ENCODE peak calls at places on chromosome 10, in ten cellular contexts. S is A549, P is HepG2, H is GM12891, R is heart left ventricle, L is stomach, M is body of pancreas, N is HCT116, U is ovary, T is suprapubic skin. G is an unnamed sample.

GRCh38 chr10:121155742-121156141 is 304.6 kb downstream of the WDR11 start:
- DNase-seq in S (no peak), P (peak), H (no peak), R (no peak), L (peak), M (peak), N (no peak), U (peak), T (no peak), G (no peak)

GRCh38 chr10:48456361-48456804 is 148.5 kb downstream of the ARHGAP22 start:
- DNase-seq in S (no peak), P (no peak), H (no peak), R (peak), L (peak), M (no peak), N (no peak), U (peak), T (peak), G (peak)

GRCh38 chr10:8912108-8912507 is 857.6 kb downstream of the GATA3 start:
- DNase-seq in S (no peak), P (no peak), H (no peak), R (no peak), L (no peak), M (no peak), N (no peak), U (no peak), T (no peak), G (no peak)

GRCh38 chr10:70267161-70267933 is 16.5 kb downstream of the NPFFR1 start:
- DNase-seq in S (peak), P (no peak), H (no peak), R (no peak), L (no peak), M (no peak), N (peak), U (no peak), T (no peak), G (no peak)

GRCh38 chr10:17665742-17666141 is 21.8 kb downstream of the STAM start:
- DNase-seq in S (peak), P (peak), H (no peak), R (no peak), L (no peak), M (no peak), N (no peak), U (peak), T (no peak), G (no peak)

GRCh38 chr10:75469018-75469616 is 37.7 kb downstream of the LRMDA start:
- DNase-seq in S (peak), P (peak), H (no peak), R (peak), L (no peak), M (peak), N (no peak), U (peak), T (peak), G (peak)

GRCh38 chr10:119817991-119818888 is 54.4 kb downstream of the MCMBP start:
- DNase-seq in S (no peak), P (no peak), H (no peak), R (peak), L (peak), M (peak), N (no peak), U (peak), T (peak), G (peak)

GRCh38 chr10:58351616-58352578 is 17.1 kb downstream of the UBE2D1 start:
- DNase-seq in S (no peak), P (no peak), H (no peak), R (no peak), L (no peak), M (no peak), N (no peak), U (no peak), T (no peak), G (no peak)

GRCh38 chr10:109978481-109978880 is 29.3 kb upstream of the ADD3 start:
- DNase-seq in S (peak), P (peak), H (no peak), R (peak), L (peak), M (peak), N (peak), U (peak), T (peak), G (no peak)

GRCh38 chr10:94065787-94066186 is 72.1 kb downstream of the PLCE1 start:
- DNase-seq in S (no peak), P (no peak), H (no peak), R (no peak), L (no peak), M (no peak), N (no peak), U (no peak), T (no peak), G (no peak)

GRCh38 chr10:102243304-102243703 is 2.0 kb upstream of the PITX3 start:
- DNase-seq in S (no peak), P (peak), H (no peak), R (no peak), L (no peak), M (no peak), N (no peak), U (no peak), T (no peak), G (no peak)

GRCh38 chr10:132209978-132210530 is 23.3 kb downstream of the DPYSL4 start:
- DNase-seq in S (no peak), P (no peak), H (no peak), R (no peak), L (no peak), M (no peak), N (no peak), U (no peak), T (no peak), G (no peak)

GRCh38 chr10:126041804-126042231 is 145.5 kb downstream of the FANK1 start:
- DNase-seq in S (peak), P (peak), H (peak), R (peak), L (peak), M (peak), N (no peak), U (no peak), T (peak), G (peak)

GRCh38 chr10:78551184-78552005 is 517.4 kb upstream of the ZMIZ1 start:
- DNase-seq in S (no peak), P (peak), H (no peak), R (no peak), L (no peak), M (no peak), N (no peak), U (no peak), T (no peak), G (no peak)

GRCh38 chr10:102672822-102673200 is 28.5 kb downstream of the TRIM8 start:
- DNase-seq in S (no peak), P (no peak), H (no peak), R (no peak), L (no peak), M (no peak), N (no peak), U (no peak), T (no peak), G (no peak)

GRCh38 chr10:89515031-89515841 is 20.2 kb downstream of the SLC16A12 start:
- DNase-seq in S (no peak), P (no peak), H (no peak), R (peak), L (no peak), M (peak), N (no peak), U (no peak), T (no peak), G (no peak)

GRCh38 chr10:7475954-7476353 is 65.1 kb upstream of the SFMBT2 start:
- DNase-seq in S (no peak), P (no peak), H (no peak), R (no peak), L (no peak), M (no peak), N (no peak), U (peak), T (no peak), G (no peak)

GRCh38 chr10:9243861-9244515 is 1189.5 kb downstream of the GATA3 start:
- DNase-seq in S (no peak), P (no peak), H (no peak), R (no peak), L (no peak), M (peak), N (no peak), U (no peak), T (no peak), G (no peak)

GRCh38 chr10:112223725-112224124 is 40.2 kb upstream of the GPAM start:
- DNase-seq in S (no peak), P (peak), H (no peak), R (no peak), L (no peak), M (no peak), N (no peak), U (no peak), T (no peak), G (no peak)

GRCh38 chr10:44390585-44391072 is 5.7 kb upstream of the CXCL12 start:
- DNase-seq in S (no peak), P (peak), H (no peak), R (no peak), L (no peak), M (no peak), N (no peak), U (no peak), T (no peak), G (peak)

GRCh38 chr10:125027889-125028288 is 86.0 kb downstream of the ZRANB1 start:
- DNase-seq in S (no peak), P (no peak), H (no peak), R (peak), L (no peak), M (no peak), N (no peak), U (no peak), T (no peak), G (no peak)
- TF ChIP-seq POLR2A in S (no peak), P (no peak), H (no peak), R (no peak), L (no peak), M (no peak), N (no peak), U (no peak), T (no peak), G (no peak)

GRCh38 chr10:71727429-71728217 is 8.0 kb upstream of the C10orf105 start:
- DNase-seq in S (peak), P (peak), H (peak), R (peak), L (peak), M (peak), N (no peak), U (peak), T (peak), G (peak)
- TF ChIP-seq POLR2A in S (no peak), P (no peak), H (no peak), R (no peak), L (no peak), M (no peak), N (no peak), U (no peak), T (no peak), G (no peak)

GRCh38 chr10:16120563-16120962 is 260.3 kb upstream of the MINDY3 start:
- DNase-seq in S (no peak), P (no peak), H (no peak), R (no peak), L (no peak), M (no peak), N (no peak), U (no peak), T (no peak), G (no peak)
- TF ChIP-seq POLR2A in S (no peak), P (no peak), H (no peak), R (no peak), L (no peak), M (no peak), N (no peak), U (no peak), T (no peak), G (no peak)

GRCh38 chr10:122980209-122981065 is at the start of gene PSTK:
- DNase-seq in S (peak), P (peak), H (peak), R (peak), L (peak), M (peak), N (peak), U (peak), T (peak), G (peak)
- TF ChIP-seq POLR2A in S (peak), P (peak), H (peak), R (peak), L (no peak), M (peak), N (peak), U (peak), T (no peak), G (no peak)

GRCh38 chr10:28676968-28677888 is at the start of gene BAMBI:
- DNase-seq in S (peak), P (peak), H (peak), R (peak), L (peak), M (peak), N (peak), U (peak), T (peak), G (peak)
- TF ChIP-seq POLR2A in S (peak), P (peak), H (no peak), R (peak), L (no peak), M (peak), N (no peak), U (peak), T (peak), G (peak)

GRCh38 chr10:13161267-13162012 is at the start of gene MCM10:
- DNase-seq in S (peak), P (peak), H (peak), R (peak), L (peak), M (peak), N (peak), U (peak), T (peak), G (peak)
- TF ChIP-seq POLR2A in S (no peak), P (no peak), H (no peak), R (no peak), L (no peak), M (no peak), N (peak), U (no peak), T (no peak), G (no peak)

G was measured in sigmoid colon.